ENCODE peak calls at places on chromosomes 13 and 19, in five cellular contexts. O, A, V, Q and T are unnamed samples.

GRCh38 chr19:49873834-49874233 is 3.3 kb downstream of the AKT1S1 start:
- DNase-seq in O (peak), A (no peak), V (no peak), Q (no peak), T (no peak)

GRCh38 chr13:19927117-19927734 is 31.3 kb upstream of the ZMYM2 start:
- DNase-seq in O (no peak), A (peak), V (peak), Q (peak), T (no peak)

GRCh38 chr13:60397693-60398437 is 845 bp downstream of the TDRD3 start:
- DNase-seq in O (peak), A (peak), V (peak), Q (peak), T (peak)

GRCh38 chr19:56566904-56567273 is 379 bp upstream of the ZNF470 start:
- DNase-seq in O (peak), A (no peak), V (no peak), Q (no peak), T (peak)

GRCh38 chr19:43425567-43426392 is 11.1 kb downstream of the TEX101 start:
- DNase-seq in O (no peak), A (peak), V (peak), Q (peak), T (no peak)

GRCh38 chr13:81487151-81487550 is 1146.2 kb upstream of the SPRY2 start:
- DNase-seq in O (no peak), A (peak), V (no peak), Q (no peak), T (peak)

GRCh38 chr19:12773571-12773970 is 1.8 kb downstream of the HOOK2 start:
- DNase-seq in O (no peak), A (peak), V (peak), Q (peak), T (no peak)

GRCh38 chr19:4647676-4648644 is 8.6 kb downstream of the TNFAIP8L1 start:
- DNase-seq in O (peak), A (no peak), V (peak), Q (no peak), T (peak)

GRCh38 chr19:41924151-41925145 is 3.8 kb downstream of the ERFL start:
- DNase-seq in O (no peak), A (no peak), V (no peak), Q (no peak), T (no peak)

GRCh38 chr13:104833221-104833620 is 1702.2 kb downstream of the EFNB2 start:
- DNase-seq in O (no peak), A (no peak), V (no peak), Q (no peak), T (no peak)

GRCh38 chr13:94112227-94112626 is 367.3 kb downstream of the DCT start:
- DNase-seq in O (no peak), A (peak), V (peak), Q (no peak), T (no peak)

GRCh38 chr19:42693760-42694350 is 46.4 kb downstream of the PSG3 start:
- DNase-seq in O (no peak), A (peak), V (peak), Q (peak), T (peak)

GRCh38 chr13:30623392-30623791 is 5.7 kb downstream of the USPL1 start:
- DNase-seq in O (no peak), A (no peak), V (peak), Q (no peak), T (no peak)

GRCh38 chr13:72686766-72687165 is 40.7 kb downstream of the MZT1 start:
- DNase-seq in O (no peak), A (no peak), V (no peak), Q (no peak), T (no peak)

GRCh38 chr13:46866150-46866549 is 30.7 kb downstream of the HTR2A start:
- DNase-seq in O (no peak), A (peak), V (peak), Q (peak), T (no peak)

GRCh38 chr19:1948676-1949075 is 7.7 kb downstream of the CSNK1G2 start:
- DNase-seq in O (no peak), A (no peak), V (no peak), Q (no peak), T (no peak)

GRCh38 chr19:15453091-15453498 is 3.3 kb upstream of the WIZ start:
- DNase-seq in O (no peak), A (no peak), V (no peak), Q (no peak), T (no peak)

GRCh38 chr19:53877361-53877766 is 4.6 kb upstream of the PRKCG start:
- DNase-seq in O (no peak), A (no peak), V (peak), Q (no peak), T (no peak)

GRCh38 chr13:44079413-44080205 is 199.9 kb downstream of the LACC1 start:
- DNase-seq in O (no peak), A (no peak), V (no peak), Q (no peak), T (no peak)
- TF ChIP-seq CTCF in O (no peak), A (no peak), V (no peak), Q (no peak), T (no peak)

GRCh38 chr19:55305491-55305890 is 19.6 kb downstream of the TMEM150B start:
- DNase-seq in O (peak), A (peak), V (peak), Q (peak), T (peak)

GRCh38 chr19:55308281-55308680 is 16.9 kb downstream of the TMEM150B start:
- DNase-seq in O (no peak), A (no peak), V (no peak), Q (peak), T (no peak)

GRCh38 chr19:55305983-55306562 is 19.1 kb downstream of the TMEM150B start:
- DNase-seq in O (no peak), A (no peak), V (no peak), Q (no peak), T (no peak)

GRCh38 chr19:55304980-55305379 is 20.2 kb downstream of the TMEM150B start:
- DNase-seq in O (no peak), A (no peak), V (no peak), Q (no peak), T (peak)

GRCh38 chr19:55306712-55307111 is 18.4 kb downstream of the TMEM150B start:
- DNase-seq in O (no peak), A (no peak), V (no peak), Q (no peak), T (no peak)
- TF ChIP-seq CTCF in O (no peak), A (no peak), V (no peak), Q (no peak), T (no peak)

GRCh38 chr19:10269333-10270179 is 1.4 kb upstream of the ICAM1 start:
- DNase-seq in O (peak), A (peak), V (peak), Q (peak), T (peak)
- TF ChIP-seq CTCF in O (peak), A (peak), V (peak), Q (peak), T (peak)

DNA sequence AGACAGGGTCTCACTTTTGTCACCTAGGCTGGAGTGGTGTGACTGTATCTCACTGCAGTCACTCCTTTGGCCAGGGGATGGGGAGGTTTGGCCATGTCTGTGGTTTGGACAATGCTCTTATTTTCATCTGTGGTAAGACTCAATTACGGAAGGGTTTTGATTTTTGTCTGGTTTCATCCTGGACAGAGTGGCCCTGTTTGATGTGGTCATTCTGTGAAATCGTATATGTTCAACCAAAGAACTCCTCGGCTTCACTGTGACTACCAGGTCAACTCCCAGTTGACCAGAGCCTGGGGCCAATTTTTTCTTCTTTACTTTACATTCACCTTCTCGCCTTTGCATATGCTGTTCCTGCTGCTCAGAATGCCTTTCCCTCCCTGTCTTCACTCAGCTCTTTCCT is 6.8 kb upstream of the CCDC124 start:
- DNase-seq in O (no peak), A (no peak), V (no peak), Q (no peak), T (no peak)
- TF ChIP-seq CTCF in O (no peak), A (no peak), V (no peak), Q (no peak), T (no peak)

GRCh38 chr13:110443633-110444225 is 117.8 kb downstream of the RAB20 start:
- DNase-seq in O (peak), A (no peak), V (no peak), Q (no peak), T (no peak)

GRCh38 chr13:110445183-110445582 is 116.3 kb downstream of the RAB20 start:
- DNase-seq in O (peak), A (peak), V (no peak), Q (no peak), T (no peak)

GRCh38 chr13:110442946-110443632 is 118.4 kb downstream of the RAB20 start:
- DNase-seq in O (no peak), A (peak), V (peak), Q (no peak), T (no peak)

GRCh38 chr13:110445722-110446569 is 115.6 kb downstream of the RAB20 start:
- DNase-seq in O (peak), A (no peak), V (no peak), Q (no peak), T (no peak)

GRCh38 chr13:110444226-110444653 is 117.3 kb downstream of the RAB20 start:
- DNase-seq in O (peak), A (peak), V (peak), Q (no peak), T (no peak)
- TF ChIP-seq CTCF in O (no peak), A (peak), V (peak), Q (peak), T (no peak)

GRCh38 chr19:38880076-38880881 is 2.2 kb upstream of the RINL start:
- DNase-seq in O (no peak), A (no peak), V (no peak), Q (no peak), T (no peak)

GRCh38 chr19:38879400-38879751 is 1.3 kb upstream of the RINL start:
- DNase-seq in O (no peak), A (no peak), V (no peak), Q (no peak), T (no peak)

GRCh38 chr19:38880882-38881609 is 3.0 kb upstream of the RINL start:
- DNase-seq in O (no peak), A (no peak), V (no peak), Q (no peak), T (no peak)

GRCh38 chr19:38877781-38878574 is at the start of gene RINL:
- DNase-seq in O (no peak), A (no peak), V (no peak), Q (peak), T (no peak)

GRCh38 chr19:38878575-38879399 is 712 bp upstream of the RINL start:
- DNase-seq in O (no peak), A (no peak), V (no peak), Q (no peak), T (no peak)
- TF ChIP-seq CTCF in O (no peak), A (no peak), V (no peak), Q (peak), T (no peak)

DNA sequence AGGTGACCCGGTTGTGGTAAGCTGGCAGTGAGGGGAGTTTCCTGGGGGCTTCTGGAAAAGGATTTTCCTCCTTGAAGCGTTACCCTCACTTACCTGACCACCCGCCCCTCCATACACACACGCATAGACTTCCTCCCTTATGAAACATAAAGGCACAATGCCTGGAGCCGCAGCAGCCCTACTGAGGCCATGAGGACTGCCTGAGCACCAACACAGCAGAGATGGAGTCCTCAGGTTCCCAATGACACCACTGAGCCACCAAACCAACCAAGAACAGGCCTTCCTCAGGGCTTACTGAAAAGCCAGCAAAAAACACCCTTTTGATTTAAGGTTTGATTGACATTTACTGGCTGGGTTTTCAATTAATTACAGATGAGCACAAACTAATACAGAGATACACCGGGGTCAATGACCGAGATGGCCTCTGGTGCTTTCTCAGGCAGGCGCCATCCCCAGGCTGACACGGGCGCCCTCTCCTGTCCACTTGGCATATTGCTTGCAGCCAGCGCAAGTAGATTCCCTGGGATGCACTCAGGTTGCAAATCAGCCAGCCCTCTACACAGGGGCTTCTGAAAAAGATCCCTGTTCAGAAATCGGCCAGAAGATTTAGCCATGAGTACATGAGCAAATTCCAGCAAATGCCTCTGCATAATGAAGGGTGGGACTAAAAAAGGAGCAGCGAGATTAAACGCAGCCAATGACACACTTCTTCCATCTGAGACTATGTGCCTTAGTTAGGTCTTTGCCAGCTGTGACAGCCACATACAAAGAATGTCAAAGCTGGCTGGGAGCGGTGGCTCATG is 14.8 kb downstream of the OPA3 start:
- DNase-seq in O (no peak), A (peak), V (peak), Q (peak), T (peak)
- TF ChIP-seq CTCF in O (no peak), A (peak), V (peak), Q (peak), T (peak)